ENCODE peak calls at places on chromosomes 16 and 17, in eight cellular contexts. O, E, I, T, L, F, M and B are unnamed samples.

GRCh38 chr16:75534560-75535205 is 1.2 kb downstream of the CHST5 start:
- DNase-seq in T (no peak), F (no peak), O (no peak), L (no peak), M (no peak), E (no peak), I (no peak), B (no peak)

GRCh38 chr16:88764913-88765349 is 20.1 kb downstream of the PIEZO1 start:
- DNase-seq in T (peak), F (no peak), I (peak), M (no peak), L (no peak), E (no peak), O (peak), B (no peak)

GRCh38 chr17:80260791-80261158 is at the start of gene RNF213:
- DNase-seq in I (peak), O (peak), L (no peak), M (peak), E (peak), F (peak), T (peak), B (no peak)

GRCh38 chr17:44012874-44013273 is 1.9 kb downstream of the TMEM101 start:
- DNase-seq in T (no peak), E (no peak), F (no peak), L (no peak), O (no peak), M (no peak), I (no peak), B (no peak)

GRCh38 chr16:19532601-19533000 is 8.9 kb downstream of the CCP110 start:
- DNase-seq in E (no peak), L (no peak), I (no peak), T (no peak), O (no peak), M (no peak), F (no peak), B (no peak)

GRCh38 chr16:75003931-75004330 is 5.1 kb downstream of the ZNRF1 start:
- DNase-seq in L (no peak), I (no peak), O (no peak), T (no peak), F (no peak), E (no peak), M (no peak), B (no peak)

GRCh38 chr17:64657610-64658125 is 4.4 kb downstream of the SMURF2 start:
- DNase-seq in E (no peak), O (peak), F (no peak), T (no peak), M (no peak), I (no peak), L (no peak), B (no peak)

GRCh38 chr16:55871411-55872038 is 3.6 kb downstream of the CES5A start:
- DNase-seq in T (no peak), M (no peak), O (no peak), L (no peak), F (no peak), I (no peak), E (no peak), B (no peak)

GRCh38 chr17:6092182-6092922 is 22.2 kb downstream of the WSCD1 start:
- DNase-seq in M (no peak), O (no peak), F (no peak), E (no peak), I (no peak), T (no peak), L (no peak), B (peak)

GRCh38 chr16:63578791-63579190 is 1542.6 kb upstream of the CDH8 start:
- DNase-seq in M (no peak), L (no peak), I (no peak), O (no peak), E (no peak), T (no peak), F (peak), B (no peak)

GRCh38 chr16:57187508-57187854 is 1.4 kb downstream of the RSPRY1 start:
- DNase-seq in O (no peak), I (no peak), M (peak), T (no peak), E (no peak), F (peak), L (no peak), B (no peak)

GRCh38 chr16:85080923-85081498 is 31.3 kb downstream of the CIBAR2 start:
- DNase-seq in O (no peak), M (no peak), E (no peak), F (no peak), L (no peak), I (no peak), T (no peak), B (no peak)

GRCh38 chr16:3022208-3022696 is 1.5 kb downstream of the HCFC1R1 start:
- DNase-seq in F (peak), T (peak), M (peak), E (no peak), I (peak), L (peak), O (peak), B (peak)

GRCh38 chr16:47463771-47464624 is 2.9 kb downstream of the PHKB start:
- DNase-seq in E (no peak), M (no peak), T (no peak), I (no peak), O (no peak), L (no peak), F (no peak), B (no peak)

GRCh38 chr16:81483064-81483969 is 38.7 kb downstream of the CMIP start:
- DNase-seq in L (no peak), E (no peak), M (no peak), F (no peak), I (no peak), T (no peak), O (peak), B (no peak)

GRCh38 chr17:32551186-32551955 is 64.6 kb downstream of the CDK5R1 start:
- DNase-seq in L (peak), E (no peak), T (no peak), I (peak), F (peak), O (peak), M (peak), B (no peak)

GRCh38 chr16:83356266-83356665 is 451.5 kb upstream of the HSBP1 start:
- DNase-seq in O (peak), E (peak), M (peak), L (no peak), F (peak), I (peak), T (peak), B (peak)

GRCh38 chr17:72974605-72975232 is 117.8 kb downstream of the SLC39A11 start:
- DNase-seq in L (no peak), E (no peak), O (peak), M (no peak), I (peak), T (no peak), F (no peak), B (no peak)

GRCh38 chr16:25064967-25065366 is 46.6 kb upstream of the LCMT1 start:
- DNase-seq in O (no peak), M (no peak), L (peak), T (no peak), I (no peak), F (no peak), E (no peak), B (no peak)

GRCh38 chr16:3501783-3502400 is 1.1 kb downstream of the CLUAP1 start:
- DNase-seq in L (no peak), F (no peak), T (no peak), O (no peak), I (no peak), E (no peak), M (no peak), B (no peak)

GRCh38 chr17:28010406-28010805 is 32.1 kb upstream of the NLK start:
- DNase-seq in T (no peak), I (no peak), O (no peak), M (no peak), L (no peak), F (no peak), E (no peak), B (no peak)

GRCh38 chr17:60065867-60066266 is 12.9 kb downstream of the HEATR6 start:
- DNase-seq in F (peak), L (no peak), E (no peak), T (no peak), M (no peak), O (peak), I (peak), B (no peak)

GRCh38 chr16:79564594-79565210 is 35.8 kb downstream of the MAF start:
- DNase-seq in M (no peak), F (no peak), L (no peak), O (no peak), T (no peak), I (no peak), E (no peak), B (no peak)

GRCh38 chr16:57612494-57612893 is 15.9 kb upstream of the ADGRG1 start:
- DNase-seq in L (no peak), I (no peak), O (no peak), T (no peak), M (no peak), F (no peak), E (no peak), B (no peak)

GRCh38 chr16:887846-888245 is 82.9 kb downstream of the LMF1 start:
- DNase-seq in L (no peak), I (no peak), T (no peak), O (no peak), F (no peak), E (no peak), M (no peak), B (no peak)

GRCh38 chr17:73773702-73774101 is 129.5 kb upstream of the SDK2 start:
- DNase-seq in T (no peak), L (no peak), O (no peak), F (peak), M (no peak), I (no peak), E (no peak), B (no peak)

GRCh38 chr17:58331815-58332719 is 3.5 kb upstream of the TSPOAP1 start:
- DNase-seq in F (no peak), E (no peak), T (peak), I (no peak), O (no peak), M (peak), L (no peak), B (no peak)

GRCh38 chr16:13150181-13150885 is 248.9 kb downstream of the SHISA9 start:
- DNase-seq in O (no peak), I (no peak), M (no peak), F (no peak), E (no peak), T (no peak), L (no peak), B (no peak)

GRCh38 chr17:63984651-63985386 is 12.1 kb upstream of the SCN4A start:
- DNase-seq in E (no peak), O (peak), M (peak), T (no peak), F (peak), I (peak), L (no peak), B (no peak)

GRCh38 chr17:44209786-44210341 is 9.6 kb downstream of the UBTF start:
- DNase-seq in O (peak), I (no peak), F (no peak), E (no peak), T (no peak), L (no peak), M (peak), B (no peak)

GRCh38 chr17:73231363-73231762 is 30.3 kb downstream of the CPSF4L start:
- DNase-seq in F (peak), L (no peak), E (no peak), I (peak), T (no peak), M (peak), O (peak), B (no peak)

GRCh38 chr17:78517421-78517820 is 59.8 kb downstream of the DNAH17 start:
- DNase-seq in M (no peak), E (no peak), L (no peak), O (no peak), T (no peak), F (peak), I (no peak), B (no peak)